ENCODE peak calls at places on chromosomes 12 and 14, in seven cellular contexts. I, P, W, M, O, G and Y are unnamed samples.

GRCh38 chr12:121536058-121536928 is 44.5 kb downstream of the KDM2B start:
- DNase-seq in I (peak), P (peak), W (peak), M (peak), O (peak), G (peak), Y (peak)

GRCh38 chr12:121124402-121125109 is 8.1 kb upstream of the P2RX7 start:
- DNase-seq in I (peak), P (no peak), W (no peak), M (peak), O (peak), G (peak), Y (peak)

GRCh38 chr14:70808023-70808401 is 1.3 kb downstream of the MAP3K9 start:
- DNase-seq in I (no peak), P (no peak), W (no peak), M (no peak), O (no peak), G (no peak), Y (no peak)

GRCh38 chr14:51394391-51394790 is 154.3 kb downstream of the TMX1 start:
- DNase-seq in I (no peak), P (no peak), W (no peak), M (no peak), O (peak), G (no peak), Y (peak)

GRCh38 chr12:28817524-28817923 is 331.6 kb upstream of the FAR2 start:
- DNase-seq in I (no peak), P (no peak), W (no peak), M (no peak), O (no peak), G (no peak), Y (no peak)

GRCh38 chr14:94538070-94538740 is 23.0 kb upstream of the SERPINA4 start:
- DNase-seq in I (no peak), P (peak), W (no peak), M (no peak), O (no peak), G (no peak), Y (no peak)

GRCh38 chr14:98234208-98234607 is 1037.8 kb downstream of the BCL11B start:
- DNase-seq in I (peak), P (no peak), W (no peak), M (no peak), O (peak), G (peak), Y (no peak)

GRCh38 chr14:80602931-80603330 is 338.6 kb downstream of the CEP128 start:
- DNase-seq in I (no peak), P (no peak), W (no peak), M (no peak), O (no peak), G (no peak), Y (no peak)

DNA sequence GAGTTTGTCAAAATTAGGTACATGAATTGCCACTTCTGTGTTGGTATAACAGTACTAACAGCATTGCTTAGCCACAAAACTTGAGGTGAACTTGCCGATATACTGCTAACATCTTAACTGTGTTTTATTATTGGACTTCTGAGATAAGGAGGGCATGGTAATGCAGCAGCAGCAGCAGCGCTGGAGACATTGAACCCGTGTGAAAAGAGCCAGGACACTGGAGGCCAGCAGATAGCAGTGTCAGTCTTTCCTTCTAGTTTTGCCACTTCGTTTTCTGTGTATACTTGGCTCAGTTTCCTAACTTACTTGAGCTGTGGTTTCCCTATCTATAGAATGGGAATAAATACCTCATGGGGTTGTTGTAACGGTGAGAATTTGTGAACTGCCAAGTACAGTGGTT is 82.8 kb downstream of the KTN1 start:
- DNase-seq in I (no peak), P (no peak), W (no peak), M (no peak), O (no peak), G (no peak), Y (no peak)
- TF ChIP-seq CTCF in I (no peak), P (no peak), W (no peak), M (no peak), O (no peak), G (no peak), Y (no peak)

GRCh38 chr12:106135781-106136180 is 3.0 kb downstream of the NUAK1 start:
- DNase-seq in I (no peak), P (no peak), W (no peak), M (no peak), O (peak), G (no peak), Y (no peak)
- H3K4me3 ChIP-seq in I (peak), P (peak), W (peak), M (peak), O (peak), G (peak), Y (peak)

DNA sequence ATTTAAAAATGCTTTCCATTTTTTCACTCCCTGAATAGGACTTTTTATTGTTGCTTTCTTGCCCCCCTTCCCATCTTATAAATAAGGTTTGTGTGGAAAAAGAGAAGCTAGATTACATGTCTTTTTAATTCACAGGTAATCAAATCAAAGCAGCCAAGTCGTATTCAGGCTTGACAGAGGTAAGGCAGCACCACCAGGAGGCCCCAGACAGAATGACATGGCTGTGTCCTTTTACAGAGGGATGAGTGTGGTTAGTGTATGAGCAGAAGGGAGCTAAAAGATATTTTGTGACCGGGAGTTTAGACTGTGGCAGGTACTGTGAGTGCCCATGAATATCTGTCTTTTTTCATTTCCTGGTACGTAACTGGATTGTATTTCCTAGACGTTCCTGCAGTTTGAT is 596.1 kb downstream of the ETNK1 start:
- DNase-seq in I (no peak), P (no peak), W (no peak), M (no peak), O (no peak), G (no peak), Y (no peak)
- TF ChIP-seq CTCF in I (peak), P (no peak), W (no peak), M (peak), O (no peak), G (peak), Y (no peak)

GRCh38 chr12:75656210-75656609 is 144.8 kb upstream of the KRR1 start:
- DNase-seq in I (no peak), P (no peak), W (no peak), M (no peak), O (no peak), G (no peak), Y (no peak)
- H3K4me3 ChIP-seq in I (no peak), P (no peak), W (no peak), M (no peak), O (no peak), G (no peak), Y (no peak)

DNA sequence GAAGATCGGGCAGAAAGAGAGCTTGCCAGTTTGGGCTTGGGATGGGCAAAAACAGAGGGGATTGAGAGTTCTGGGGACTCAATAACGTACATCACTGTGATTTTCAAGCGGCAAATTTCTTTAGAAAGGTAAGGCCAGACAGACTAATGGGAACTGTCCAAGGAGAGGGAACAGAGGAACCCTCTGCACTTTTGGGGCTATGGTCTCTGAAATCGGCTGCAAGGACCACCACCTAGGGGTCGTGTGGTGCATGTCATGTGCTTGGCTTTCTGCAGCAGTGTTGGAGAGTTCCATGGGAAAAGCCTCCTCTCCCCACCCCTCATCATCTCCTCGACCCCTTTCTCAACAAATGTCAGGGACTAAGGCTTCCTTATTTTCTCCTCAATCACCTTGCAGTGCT is 79.6 kb downstream of the PPM1A start:
- DNase-seq in I (no peak), P (no peak), W (no peak), M (no peak), O (no peak), G (no peak), Y (no peak)
- TF ChIP-seq CTCF in I (no peak), P (no peak), W (no peak), M (no peak), O (no peak), G (peak), Y (no peak)

GRCh38 chr14:91350483-91350812 is 67.2 kb downstream of the CCDC88C start:
- DNase-seq in I (no peak), P (no peak), W (no peak), M (no peak), O (no peak), G (no peak), Y (no peak)
- H3K4me3 ChIP-seq in I (no peak), P (no peak), W (no peak), M (no peak), O (no peak), G (no peak), Y (no peak)

GRCh38 chr12:130661059-130661458 is 55.0 kb downstream of the RIMBP2 start:
- DNase-seq in I (no peak), P (no peak), W (no peak), M (no peak), O (no peak), G (no peak), Y (no peak)

GRCh38 chr12:130663510-130663909 is 52.6 kb downstream of the RIMBP2 start:
- DNase-seq in I (no peak), P (no peak), W (no peak), M (no peak), O (no peak), G (no peak), Y (no peak)

GRCh38 chr12:130664772-130665171 is 51.3 kb downstream of the RIMBP2 start:
- DNase-seq in I (no peak), P (no peak), W (no peak), M (no peak), O (no peak), G (no peak), Y (no peak)

GRCh38 chr12:130664252-130664651 is 51.8 kb downstream of the RIMBP2 start:
- DNase-seq in I (no peak), P (no peak), W (no peak), M (no peak), O (no peak), G (no peak), Y (no peak)

GRCh38 chr12:130661501-130662255 is 54.4 kb downstream of the RIMBP2 start:
- DNase-seq in I (no peak), P (no peak), W (no peak), M (no peak), O (no peak), G (no peak), Y (no peak)
- TF ChIP-seq CTCF in I (no peak), P (no peak), W (no peak), M (no peak), O (no peak), G (no peak), Y (no peak)